ENCODE peak calls at places on chromosomes 2 and 18, in ten cellular contexts. U is H9; N is fibroblast of lung; I is bronchial epithelial cell; F is Peyer's patch; X is thyroid gland; O is PC-3; R is CD4-positive, CD25-positive, alpha-beta regulatory T cell; A is adrenal gland; E is BJ. D is an unnamed sample. For H3K27me3, the result is how much of the 10 kb centered on the place peaks cover.

GRCh38 chr2:165586019-165586418 is 116.5 kb downstream of the CSRNP3 start:
- DNase-seq in F (no peak), N (no peak), O (peak), I (peak), R (no peak), E (no peak), X (no peak), A (no peak), U (no peak), D (no peak)

GRCh38 chr2:468631-469310 is 180.9 kb upstream of the ALKAL2 start:
- DNase-seq in A (no peak), U (no peak), I (no peak), N (no peak), R (no peak), X (no peak), E (no peak), O (no peak), F (no peak), D (no peak)

GRCh38 chr2:178163395-178163794 is 30.9 kb upstream of the OSBPL6 start:
- DNase-seq in I (peak), R (no peak), X (no peak), E (no peak), U (no peak), O (peak), F (no peak), A (no peak), N (no peak), D (no peak)

GRCh38 chr2:160222546-160223281 is 22.6 kb upstream of the ITGB6 start:
- DNase-seq in R (no peak), F (no peak), U (no peak), A (no peak), I (peak), N (no peak), E (no peak), X (no peak), O (peak), D (no peak)

GRCh38 chr2:231642631-231643493 is 50.2 kb downstream of the TEX44 start:
- DNase-seq in X (peak), E (peak), N (peak), I (peak), U (peak), O (peak), A (peak), R (no peak), F (peak), D (no peak)

GRCh38 chr18:44758821-44759624 is 78.3 kb downstream of the SETBP1 start:
- DNase-seq in A (no peak), X (no peak), U (no peak), E (no peak), O (no peak), R (peak), F (peak), I (no peak), N (no peak), D (no peak)

GRCh38 chr2:142220901-142221300 is 90.1 kb upstream of the LRP1B start:
- DNase-seq in F (no peak), O (no peak), A (no peak), X (no peak), I (peak), U (no peak), R (no peak), E (no peak), N (peak), D (no peak)

GRCh38 chr2:165533331-165533730 is 63.8 kb downstream of the CSRNP3 start:
- DNase-seq in N (no peak), A (no peak), R (no peak), I (no peak), U (no peak), O (no peak), X (no peak), E (no peak), F (no peak), D (no peak)

GRCh38 chr2:212712991-212713390 is 174.4 kb upstream of the ERBB4 start:
- DNase-seq in X (no peak), O (no peak), R (no peak), N (no peak), I (peak), F (no peak), U (no peak), A (no peak), E (no peak), D (no peak)

GRCh38 chr2:54708584-54709340 is 14.7 kb upstream of the EML6 start:
- DNase-seq in N (no peak), F (peak), I (peak), O (no peak), U (peak), X (peak), A (peak), E (no peak), R (no peak), D (peak)

GRCh38 chr2:101802329-101802728 is 104.8 kb downstream of the MAP4K4 start:
- DNase-seq in E (no peak), A (no peak), N (no peak), X (no peak), F (peak), O (peak), U (no peak), I (peak), R (no peak), D (no peak)

GRCh38 chr18:29418136-29418535 is 1241.2 kb upstream of the CDH2 start:
- DNase-seq in E (peak), N (peak), A (no peak), O (peak), I (peak), X (no peak), U (no peak), F (no peak), R (no peak), D (no peak)

GRCh38 chr2:159093496-159093895 is 125.1 kb downstream of the TANC1 start:
- DNase-seq in O (no peak), R (no peak), N (peak), E (no peak), F (no peak), X (peak), U (no peak), A (no peak), I (no peak), D (no peak)

GRCh38 chr18:31744661-31745060 is 16.0 kb downstream of the SLC25A52 start:
- DNase-seq in X (no peak), A (no peak), F (no peak), N (no peak), U (no peak), E (no peak), I (no peak), O (no peak), R (no peak), D (no peak)

GRCh38 chr2:120938132-120938771 is 202.6 kb downstream of the GLI2 start:
- DNase-seq in X (no peak), R (no peak), I (no peak), N (peak), E (no peak), O (no peak), A (no peak), U (no peak), F (no peak), D (no peak)

GRCh38 chr2:106599540-106599939 is 112.4 kb downstream of the CD8B2 start:
- DNase-seq in F (no peak), N (no peak), R (no peak), X (no peak), O (no peak), E (no peak), A (no peak), U (no peak), I (no peak), D (no peak)

GRCh38 chr2:50143822-50144575 is 887.9 kb downstream of the NRXN1 start:
- DNase-seq in N (peak), X (no peak), I (peak), R (peak), U (no peak), E (peak), O (peak), A (no peak), F (no peak), D (peak)

DNA sequence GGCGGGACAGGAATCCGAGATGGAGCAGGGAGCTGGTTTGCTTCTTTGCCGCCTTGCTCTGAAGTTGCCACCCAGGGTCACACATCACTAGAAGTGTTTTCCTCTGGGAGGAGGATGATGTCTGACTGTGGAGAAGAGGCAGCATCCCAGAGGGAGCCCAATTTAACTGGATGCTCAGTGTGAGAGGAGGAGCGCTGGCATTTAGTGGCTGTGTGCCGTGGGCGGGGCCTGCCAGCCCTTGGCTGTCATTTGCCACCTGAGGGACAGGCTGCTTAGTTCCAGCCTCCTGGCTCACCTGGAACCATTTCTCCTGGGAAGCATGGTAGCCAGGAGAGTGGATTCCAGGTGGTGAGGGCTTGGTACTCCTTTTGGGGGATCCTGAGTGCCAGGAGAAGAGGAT is 9.6 kb downstream of the B3GNT2 start:
- DNase-seq in A (no peak), I (no peak), O (no peak), X (no peak), U (no peak), R (no peak), E (no peak), F (no peak), N (no peak), D (peak)
- H3K27me3 ChIP-seq in A (under half), I (under half), O (under half), X (under half), U (under half), R (under half), E (under half), F (under half), N (under half), D (under half)

DNA sequence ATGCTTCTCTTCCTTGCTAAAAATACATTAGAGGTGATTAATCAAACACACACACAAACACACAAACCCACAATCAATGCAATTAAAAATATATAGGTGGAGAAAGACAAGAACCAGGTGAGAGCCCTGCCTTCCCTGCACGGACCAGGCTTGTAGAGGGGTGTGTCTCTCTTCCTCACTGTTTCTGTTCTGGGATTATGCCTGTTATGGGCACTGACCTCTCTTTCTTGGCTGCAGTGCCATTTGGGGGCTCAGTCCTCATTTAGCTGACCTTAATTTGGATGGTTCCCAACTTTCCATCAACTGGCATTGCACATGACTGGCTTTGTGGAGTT is 89.8 kb downstream of the SH3RF3 start:
- DNase-seq in O (no peak), R (no peak), E (no peak), I (no peak), F (no peak), N (no peak), U (no peak), A (no peak), X (no peak), D (peak)
- H3K27me3 ChIP-seq in O (under half), R (under half), E (under half), I (under half), F (under half), N (under half), U (under half), A (under half), X (under half), D (under half)

DNA sequence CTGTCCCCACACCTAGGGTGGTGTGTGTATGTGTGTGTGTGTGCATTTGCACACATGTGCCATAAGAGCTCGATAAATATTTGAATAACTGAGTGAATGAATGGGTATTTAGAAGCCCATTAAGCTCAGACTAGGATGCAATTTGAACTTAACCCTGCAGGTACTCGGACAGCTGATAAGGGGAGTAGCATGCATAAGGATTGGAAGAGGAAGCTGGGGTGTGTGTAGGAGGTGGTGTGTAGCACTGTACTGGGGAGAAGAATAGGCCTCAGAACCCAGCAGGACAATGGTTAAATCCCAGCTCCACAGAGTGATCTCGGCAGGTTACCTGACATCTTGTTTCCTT is 1.8 kb upstream of the KCNF1 start:
- DNase-seq in A (no peak), X (no peak), I (no peak), N (no peak), E (no peak), F (no peak), R (no peak), U (peak), O (no peak), D (peak)
- H3K27me3 ChIP-seq in A (under half), X (under half), I (under half), N (under half), E (under half), F (under half), R (under half), U (under half), O (under half), D (under half)

GRCh38 chr18:61860302-61860701 is 32.5 kb downstream of the RNF152 start:
- DNase-seq in I (peak), X (no peak), A (no peak), O (no peak), F (no peak), N (no peak), R (no peak), U (no peak), E (no peak), D (no peak)

GRCh38 chr18:61865466-61866165 is 27.2 kb downstream of the RNF152 start:
- DNase-seq in E (no peak), X (no peak), N (peak), I (no peak), A (no peak), F (no peak), R (no peak), O (no peak), U (no peak), D (no peak)

GRCh38 chr18:61859118-61859517 is 33.7 kb downstream of the RNF152 start:
- DNase-seq in N (no peak), E (no peak), O (no peak), I (no peak), U (no peak), A (no peak), F (no peak), X (no peak), R (no peak), D (no peak)

GRCh38 chr18:61855992-61856378 is 36.8 kb downstream of the RNF152 start:
- DNase-seq in R (no peak), I (no peak), U (no peak), N (no peak), A (no peak), X (no peak), O (no peak), F (no peak), E (no peak), D (no peak)

GRCh38 chr18:61861372-61861771 is 31.4 kb downstream of the RNF152 start:
- DNase-seq in X (no peak), O (no peak), F (no peak), N (no peak), R (no peak), I (peak), A (no peak), E (no peak), U (no peak), D (no peak)
- H3K27me3 ChIP-seq in X (under half), O (under half), F (under half), N (under half), R (under half), I (under half), A (under half), E (under half), U (under half), D (under half)